ENCODE peak calls at places on chromosomes 4 and X, in five cellular contexts. F, K, E, C and B are unnamed samples.

GRCh38 chrX:75873993-75874392 is 88.9 kb upstream of the MAGEE2 start:
- DNase-seq in K (no peak), C (no peak), F (no peak), E (no peak), B (no peak)

GRCh38 chr4:10192331-10192730 is 75.7 kb upstream of the WDR1 start:
- DNase-seq in K (no peak), C (peak), F (no peak), E (no peak), B (no peak)

GRCh38 chr4:173525118-173526033 is 4.7 kb downstream of the HAND2 start:
- DNase-seq in K (peak), F (no peak), C (no peak), E (peak), B (no peak)

GRCh38 chr4:122827899-122828601 is 1.4 kb downstream of the FGF2 start:
- DNase-seq in K (peak), C (peak), F (peak), E (peak), B (peak)

GRCh38 chr4:123249821-123250220 is 146.8 kb upstream of the SPRY1 start:
- DNase-seq in F (no peak), E (no peak), K (no peak), C (no peak), B (no peak)

GRCh38 chr4:22427676-22428075 is 88.2 kb downstream of the ADGRA3 start:
- DNase-seq in E (no peak), K (no peak), C (no peak), F (no peak), B (no peak)

GRCh38 chr4:182338731-182339130 is 95.5 kb downstream of the TENM3 start:
- DNase-seq in E (no peak), F (peak), C (no peak), K (no peak), B (no peak)

GRCh38 chr4:153181293-153182080 is 22.8 kb upstream of the TRIM2 start:
- DNase-seq in K (no peak), E (no peak), C (no peak), F (peak), B (no peak)

GRCh38 chrX:63746278-63746677 is 38.7 kb downstream of the ARHGEF9 start:
- DNase-seq in K (no peak), C (peak), F (no peak), E (no peak), B (no peak)

GRCh38 chr4:118865091-118865708 is 23.5 kb upstream of the SYNPO2 start:
- DNase-seq in F (peak), K (peak), C (peak), E (no peak), B (peak)

GRCh38 chr4:86935833-86936721 is 1.3 kb downstream of the AFF1 start:
- DNase-seq in E (peak), K (peak), F (peak), C (peak), B (peak)

GRCh38 chrX:86039625-86040568 is 7.5 kb downstream of the CHM start:
- DNase-seq in E (no peak), F (no peak), K (no peak), C (no peak), B (no peak)

GRCh38 chrX:48676893-48677270 is 6.7 kb upstream of the WAS start:
- DNase-seq in E (no peak), F (no peak), C (no peak), K (no peak), B (no peak)

GRCh38 chr4:66000500-66001117 is 330.3 kb upstream of the EPHA5 start:
- DNase-seq in C (no peak), K (no peak), F (no peak), E (no peak), B (no peak)

GRCh38 chrX:118208476-118208875 is 91.9 kb upstream of the KLHL13 start:
- DNase-seq in E (no peak), C (no peak), F (no peak), K (no peak), B (no peak)

GRCh38 chr4:54099959-54100606 is at the start of gene GSX2:
- DNase-seq in C (no peak), F (no peak), E (peak), K (no peak), B (no peak)

GRCh38 chr4:4386296-4386735 is 586 bp upstream of the NSG1 start:
- DNase-seq in E (peak), F (no peak), K (no peak), C (no peak), B (no peak)

DNA sequence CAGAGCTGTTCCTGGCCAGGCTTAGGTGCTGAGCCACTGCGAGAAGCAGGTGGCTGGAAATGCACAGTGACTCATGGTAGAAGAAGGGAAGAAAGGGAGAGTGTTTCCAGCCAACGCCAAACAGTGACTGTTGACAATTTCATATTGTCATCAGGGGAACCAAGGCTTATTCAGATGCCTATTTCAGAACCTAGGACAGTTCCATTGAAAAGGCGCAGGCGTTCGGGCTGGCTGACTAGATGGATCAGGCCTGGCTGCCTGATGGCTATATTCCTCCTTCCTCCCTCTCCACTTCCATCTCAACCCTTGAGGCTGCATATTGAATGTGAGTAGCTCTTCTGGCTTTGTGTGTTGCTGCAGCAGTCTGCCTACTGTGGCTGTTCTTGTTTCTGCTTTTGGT is 73.0 kb upstream of the FRMPD4 start:
- DNase-seq in K (no peak), C (peak), F (peak), E (no peak), B (no peak)
- TF ChIP-seq POLR2A in K (no peak), C (no peak), F (no peak), E (no peak), B (no peak)

GRCh38 chrX:120308959-120309872 is 2.0 kb downstream of the TMEM255A start:
- DNase-seq in F (peak), E (peak), C (peak), K (peak), B (peak)
- TF ChIP-seq POLR2A in F (no peak), E (peak), C (no peak), K (no peak), B (no peak)

GRCh38 chrX:24024819-24025740 is 1.9 kb downstream of the KLHL15 start:
- DNase-seq in C (peak), F (peak), K (peak), E (peak), B (peak)
- TF ChIP-seq POLR2A in C (peak), F (peak), K (peak), E (peak), B (peak)

DNA sequence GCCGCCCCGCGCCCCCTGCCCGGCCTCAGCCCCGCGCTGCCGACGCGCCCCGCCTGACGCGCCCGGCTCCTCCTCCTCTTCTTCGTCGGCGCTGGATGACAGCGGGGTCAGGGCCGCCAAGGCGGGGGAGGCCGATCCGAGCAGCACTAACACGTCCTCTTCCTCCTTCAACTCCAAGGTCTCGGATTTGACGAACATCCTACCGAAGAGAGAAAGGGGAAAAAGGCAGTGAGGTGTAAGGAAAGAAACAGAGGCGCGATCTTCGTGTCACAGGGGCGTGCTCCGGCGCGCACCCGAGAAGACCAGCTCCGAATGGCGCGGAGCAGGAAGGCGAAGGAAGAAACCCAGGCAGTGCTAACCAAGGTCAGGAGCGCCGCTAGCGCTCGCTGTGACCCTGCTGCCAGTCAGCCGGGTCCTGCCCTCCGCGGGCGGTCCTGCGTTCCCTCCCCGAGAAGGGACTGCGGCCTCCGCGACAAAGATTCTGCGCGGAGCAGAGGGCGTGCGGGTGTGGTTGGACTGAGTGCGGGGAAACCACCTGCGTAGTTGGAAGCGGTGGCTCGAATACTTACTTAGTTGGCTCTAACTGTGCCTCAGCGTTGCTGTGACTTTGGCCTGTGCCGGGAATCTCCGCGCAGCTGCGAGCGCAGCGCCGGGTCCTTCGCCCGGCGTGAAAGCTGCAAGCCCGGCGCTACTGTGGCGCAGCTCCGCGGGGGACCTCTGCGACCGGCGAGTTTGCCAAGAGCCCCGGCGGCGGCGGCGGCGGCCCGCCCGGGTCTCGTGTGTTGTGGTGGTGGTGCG is 503 bp downstream of the NEUROG2 start:
- DNase-seq in E (no peak), K (no peak), F (no peak), C (peak), B (peak)
- TF ChIP-seq POLR2A in E (no peak), K (no peak), F (no peak), C (no peak), B (no peak)